ENCODE peak calls at places on chromosomes 13 and 19, in eight cellular contexts. U is T-helper 2 cell; K is CD8-positive, alpha-beta T cell; M is esophagus squamous epithelium; B is stromal cell of bone marrow; G is NCI-H1105; D is amniotic stem cell; C is stimulated activated naive CD8-positive, alpha-beta T cell treated with anti-CD3 and anti-CD28 coated beads, Interleukin-15, Interleukin-2, amounts not matched to agents 100 U/mL and 50 U/mL, for 24 hours. Z is an unnamed sample.

GRCh38 chr19:49786432-49786831 is 19.6 kb downstream of the AP2A1 start:
- DNase-seq in U (no peak), K (no peak), M (no peak), B (peak), G (no peak), D (no peak), C (no peak), Z (peak)

GRCh38 chr13:21501709-21502108 is 42.6 kb upstream of the ZDHHC20 start:
- DNase-seq in U (no peak), K (no peak), M (no peak), B (no peak), G (no peak), D (no peak), C (no peak), Z (no peak)

GRCh38 chr19:5857203-5858081 is 6.2 kb upstream of the FUT3 start:
- DNase-seq in U (no peak), K (no peak), M (no peak), B (no peak), G (no peak), D (no peak), C (no peak), Z (no peak)

GRCh38 chr13:49952168-49952567 is 16.0 kb upstream of the SPRYD7 start:
- DNase-seq in U (no peak), K (no peak), M (no peak), B (no peak), G (no peak), D (no peak), C (no peak), Z (no peak)

GRCh38 chr19:8659905-8660304 is 29.5 kb downstream of the NFILZ start:
- DNase-seq in U (no peak), K (no peak), M (no peak), B (no peak), G (no peak), D (no peak), C (no peak), Z (no peak)

GRCh38 chr13:104869501-104869900 is 1666.0 kb downstream of the EFNB2 start:
- DNase-seq in U (no peak), K (no peak), M (no peak), B (no peak), G (no peak), D (no peak), C (no peak), Z (no peak)

GRCh38 chr13:31088826-31089420 is 72.8 kb downstream of the HSPH1 start:
- DNase-seq in U (no peak), K (no peak), M (no peak), B (no peak), G (no peak), D (no peak), C (no peak), Z (no peak)

GRCh38 chr19:46700704-46701103 is 16.2 kb downstream of the PRKD2 start:
- DNase-seq in U (no peak), K (no peak), M (no peak), B (no peak), G (no peak), D (no peak), C (no peak), Z (no peak)

GRCh38 chr13:76993021-76993420 is 1.1 kb downstream of the CLN5 start:
- DNase-seq in U (no peak), K (no peak), M (no peak), B (peak), G (no peak), D (no peak), C (no peak), Z (no peak)

GRCh38 chr13:49828452-49828851 is 36.0 kb upstream of the KPNA3 start:
- DNase-seq in U (no peak), K (no peak), M (no peak), B (no peak), G (no peak), D (no peak), C (no peak), Z (no peak)

GRCh38 chr19:7391218-7391670 is 42.5 kb downstream of the ARHGEF18 start:
- DNase-seq in U (no peak), K (no peak), M (no peak), B (no peak), G (no peak), D (no peak), C (no peak), Z (peak)

GRCh38 chr13:105921711-105922110 is 613.8 kb downstream of the EFNB2 start:
- DNase-seq in U (no peak), K (no peak), M (no peak), B (no peak), G (no peak), D (no peak), C (no peak), Z (no peak)

GRCh38 chr13:109783447-109783814 is 3.0 kb downstream of the IRS2 start:
- DNase-seq in U (no peak), K (no peak), M (no peak), B (no peak), G (no peak), D (no peak), C (no peak), Z (no peak)

GRCh38 chr19:5397804-5398692 is 57.2 kb upstream of the ZNRF4 start:
- DNase-seq in U (no peak), K (no peak), M (no peak), B (no peak), G (peak), D (no peak), C (no peak), Z (peak)

GRCh38 chr19:17205237-17206140 is 9.7 kb upstream of the USE1 start:
- DNase-seq in U (peak), K (peak), M (no peak), B (no peak), G (no peak), D (peak), C (peak), Z (peak)

Z was measured in A549.